ENCODE peak calls at places on chromosomes 2 and 18, in ten cellular contexts. K is putamen; S is SHP77; I is left ventricle myocardium superior; H is left colon; N is neural progenitor cell; F is NCI-H1930; G is GM06990; T is activated CD4-positive, alpha-beta T cell treated with anti-CD3 and anti-CD28 coated beads, Interleukin-2, amount 10 ng/mL, durations not matched to agents 7 days and 5 days; E is breast epithelium. Y is an unnamed sample.

GRCh38 chr2:30934071-30934470 is 126.8 kb upstream of the CAPN13 start:
- DNase-seq in K (no peak), I (no peak), F (no peak), G (no peak), S (no peak), N (no peak), E (no peak), T (no peak), H (no peak), Y (no peak)

GRCh38 chr18:49795612-49796552 is 17.5 kb downstream of the ACAA2 start:
- DNase-seq in I (no peak), H (no peak), N (no peak), E (no peak), G (no peak), T (no peak), S (no peak), F (no peak), K (no peak), Y (no peak)

GRCh38 chr18:8801263-8801901 is 96.0 kb downstream of the MTCL1 start:
- DNase-seq in N (no peak), E (no peak), S (no peak), K (no peak), F (no peak), T (no peak), H (no peak), G (no peak), I (no peak), Y (no peak)

GRCh38 chr2:101518470-101519172 is 43.7 kb upstream of the RFX8 start:
- DNase-seq in I (peak), H (peak), T (no peak), K (peak), S (peak), F (peak), G (no peak), N (peak), E (peak), Y (no peak)

GRCh38 chr2:16090650-16091575 is 150.6 kb downstream of the MYCN start:
- DNase-seq in G (no peak), K (no peak), F (no peak), T (no peak), N (no peak), S (no peak), E (no peak), I (no peak), H (no peak), Y (no peak)

GRCh38 chr2:241037498-241037897 is 39.1 kb downstream of the SNED1 start:
- DNase-seq in I (no peak), N (no peak), K (no peak), H (no peak), G (no peak), S (no peak), F (no peak), T (no peak), E (peak), Y (no peak)

GRCh38 chr2:9665903-9666302 is 35.1 kb upstream of the YWHAQ start:
- DNase-seq in T (no peak), G (no peak), K (no peak), F (no peak), S (no peak), H (no peak), I (no peak), E (no peak), N (no peak), Y (no peak)

GRCh38 chr2:239283961-239284801 is 116.6 kb downstream of the HDAC4 start:
- DNase-seq in S (no peak), K (no peak), T (no peak), N (no peak), F (no peak), I (no peak), H (peak), G (no peak), E (no peak), Y (no peak)

GRCh38 chr2:127089466-127090235 is 17.3 kb downstream of the BIN1 start:
- DNase-seq in I (no peak), G (no peak), H (no peak), E (no peak), N (no peak), T (no peak), S (peak), K (no peak), F (no peak), Y (no peak)

GRCh38 chr2:54271236-54271635 is 15.2 kb upstream of the TSPYL6 start:
- DNase-seq in N (no peak), I (no peak), F (no peak), G (no peak), H (no peak), E (no peak), T (no peak), S (no peak), K (no peak), Y (no peak)

GRCh38 chr2:100588071-100588786 is 25.4 kb downstream of the PDCL3 start:
- DNase-seq in F (no peak), I (no peak), K (no peak), T (peak), S (peak), G (peak), N (no peak), H (no peak), E (no peak), Y (peak)

GRCh38 chr2:64823794-64824193 is 165.4 kb upstream of the SLC1A4 start:
- DNase-seq in I (no peak), N (no peak), E (no peak), F (no peak), T (no peak), G (no peak), K (no peak), S (no peak), H (no peak), Y (no peak)